ENCODE peak calls at places on chromosomes 3 and 15, in ten cellular contexts. One of them, this sample, is unnamed.

GRCh38 chr15:58407366-58407765 is 24.4 kb upstream of the LIPC start:
- DNase-seq in CD8-positive, alpha-beta T cell: no peak
- DNase-seq in GM12878: no peak
- DNase-seq in HFFc6: no peak
- DNase-seq in sciatic nerve: no peak
- DNase-seq in LoVo: no peak
- DNase-seq in stimulated activated CD4-positive, alpha-beta T cell treated with anti-CD3 and anti-CD28 coated beads, Interleukin-1b, Interleukin-23, amount 100 ng/mL, for 4 hours: no peak
- DNase-seq in activated CD4-positive, alpha-beta T cell treated with anti-CD3 and anti-CD28 coated beads, Interleukin-2, amount 50 U/mL, for 1 hour: no peak
- DNase-seq in prostate gland: no peak
- DNase-seq in heart right ventricle: no peak
- DNase-seq in this sample: no peak

GRCh38 chr15:62165029-62165792 is at the start of gene C2CD4B:
- DNase-seq in CD8-positive, alpha-beta T cell: no peak
- DNase-seq in GM12878: no peak
- DNase-seq in HFFc6: no peak
- DNase-seq in sciatic nerve: no peak
- DNase-seq in LoVo: no peak
- DNase-seq in stimulated activated CD4-positive, alpha-beta T cell treated with anti-CD3 and anti-CD28 coated beads, Interleukin-1b, Interleukin-23, amount 100 ng/mL, for 4 hours: no peak
- DNase-seq in activated CD4-positive, alpha-beta T cell treated with anti-CD3 and anti-CD28 coated beads, Interleukin-2, amount 50 U/mL, for 1 hour: no peak
- DNase-seq in prostate gland: peak
- DNase-seq in heart right ventricle: peak
- DNase-seq in this sample: no peak

GRCh38 chr3:3998140-3998977 is 199.1 kb downstream of the LRRN1 start:
- DNase-seq in CD8-positive, alpha-beta T cell: no peak
- DNase-seq in GM12878: peak
- DNase-seq in HFFc6: no peak
- DNase-seq in sciatic nerve: no peak
- DNase-seq in LoVo: peak
- DNase-seq in stimulated activated CD4-positive, alpha-beta T cell treated with anti-CD3 and anti-CD28 coated beads, Interleukin-1b, Interleukin-23, amount 100 ng/mL, for 4 hours: no peak
- DNase-seq in activated CD4-positive, alpha-beta T cell treated with anti-CD3 and anti-CD28 coated beads, Interleukin-2, amount 50 U/mL, for 1 hour: no peak
- DNase-seq in prostate gland: peak
- DNase-seq in heart right ventricle: no peak
- DNase-seq in this sample: no peak

GRCh38 chr3:173939319-173939718 is 541.8 kb downstream of the NLGN1 start:
- DNase-seq in CD8-positive, alpha-beta T cell: no peak
- DNase-seq in GM12878: no peak
- DNase-seq in HFFc6: no peak
- DNase-seq in sciatic nerve: no peak
- DNase-seq in LoVo: no peak
- DNase-seq in stimulated activated CD4-positive, alpha-beta T cell treated with anti-CD3 and anti-CD28 coated beads, Interleukin-1b, Interleukin-23, amount 100 ng/mL, for 4 hours: no peak
- DNase-seq in activated CD4-positive, alpha-beta T cell treated with anti-CD3 and anti-CD28 coated beads, Interleukin-2, amount 50 U/mL, for 1 hour: no peak
- DNase-seq in prostate gland: no peak
- DNase-seq in heart right ventricle: no peak
- DNase-seq in this sample: no peak

GRCh38 chr3:158936530-158937113 is 134.8 kb downstream of the MFSD1 start:
- DNase-seq in CD8-positive, alpha-beta T cell: no peak
- DNase-seq in GM12878: no peak
- DNase-seq in HFFc6: no peak
- DNase-seq in sciatic nerve: no peak
- DNase-seq in LoVo: no peak
- DNase-seq in stimulated activated CD4-positive, alpha-beta T cell treated with anti-CD3 and anti-CD28 coated beads, Interleukin-1b, Interleukin-23, amount 100 ng/mL, for 4 hours: no peak
- DNase-seq in activated CD4-positive, alpha-beta T cell treated with anti-CD3 and anti-CD28 coated beads, Interleukin-2, amount 50 U/mL, for 1 hour: no peak
- DNase-seq in prostate gland: no peak
- DNase-seq in heart right ventricle: no peak
- DNase-seq in this sample: no peak

GRCh38 chr3:126126811-126127431 is 43.0 kb upstream of the SLC41A3 start:
- DNase-seq in CD8-positive, alpha-beta T cell: no peak
- DNase-seq in GM12878: no peak
- DNase-seq in HFFc6: no peak
- DNase-seq in sciatic nerve: peak
- DNase-seq in LoVo: no peak
- DNase-seq in stimulated activated CD4-positive, alpha-beta T cell treated with anti-CD3 and anti-CD28 coated beads, Interleukin-1b, Interleukin-23, amount 100 ng/mL, for 4 hours: no peak
- DNase-seq in activated CD4-positive, alpha-beta T cell treated with anti-CD3 and anti-CD28 coated beads, Interleukin-2, amount 50 U/mL, for 1 hour: no peak
- DNase-seq in prostate gland: no peak
- DNase-seq in heart right ventricle: peak
- DNase-seq in this sample: no peak

GRCh38 chr15:78438595-78439285 is 724 bp downstream of the IREB2 start:
- DNase-seq in CD8-positive, alpha-beta T cell: no peak
- DNase-seq in GM12878: no peak
- DNase-seq in HFFc6: no peak
- DNase-seq in sciatic nerve: no peak
- DNase-seq in LoVo: peak
- DNase-seq in stimulated activated CD4-positive, alpha-beta T cell treated with anti-CD3 and anti-CD28 coated beads, Interleukin-1b, Interleukin-23, amount 100 ng/mL, for 4 hours: no peak
- DNase-seq in activated CD4-positive, alpha-beta T cell treated with anti-CD3 and anti-CD28 coated beads, Interleukin-2, amount 50 U/mL, for 1 hour: peak
- DNase-seq in prostate gland: peak
- DNase-seq in heart right ventricle: no peak
- DNase-seq in this sample: peak

GRCh38 chr3:149532463-149533180 is 58.1 kb downstream of the TM4SF4 start:
- DNase-seq in CD8-positive, alpha-beta T cell: no peak
- DNase-seq in GM12878: no peak
- DNase-seq in HFFc6: no peak
- DNase-seq in sciatic nerve: no peak
- DNase-seq in LoVo: no peak
- DNase-seq in stimulated activated CD4-positive, alpha-beta T cell treated with anti-CD3 and anti-CD28 coated beads, Interleukin-1b, Interleukin-23, amount 100 ng/mL, for 4 hours: no peak
- DNase-seq in activated CD4-positive, alpha-beta T cell treated with anti-CD3 and anti-CD28 coated beads, Interleukin-2, amount 50 U/mL, for 1 hour: no peak
- DNase-seq in prostate gland: no peak
- DNase-seq in heart right ventricle: no peak
- DNase-seq in this sample: no peak

GRCh38 chr15:63172376-63173115 is 15.3 kb upstream of the RPS27L start:
- DNase-seq in CD8-positive, alpha-beta T cell: no peak
- DNase-seq in GM12878: no peak
- DNase-seq in HFFc6: no peak
- DNase-seq in sciatic nerve: no peak
- DNase-seq in LoVo: no peak
- DNase-seq in stimulated activated CD4-positive, alpha-beta T cell treated with anti-CD3 and anti-CD28 coated beads, Interleukin-1b, Interleukin-23, amount 100 ng/mL, for 4 hours: no peak
- DNase-seq in activated CD4-positive, alpha-beta T cell treated with anti-CD3 and anti-CD28 coated beads, Interleukin-2, amount 50 U/mL, for 1 hour: no peak
- DNase-seq in prostate gland: no peak
- DNase-seq in heart right ventricle: no peak
- DNase-seq in this sample: no peak

GRCh38 chr3:161273589-161274218 is 52.6 kb downstream of the NMD3 start:
- DNase-seq in CD8-positive, alpha-beta T cell: no peak
- DNase-seq in GM12878: no peak
- DNase-seq in HFFc6: no peak
- DNase-seq in sciatic nerve: no peak
- DNase-seq in LoVo: peak
- DNase-seq in stimulated activated CD4-positive, alpha-beta T cell treated with anti-CD3 and anti-CD28 coated beads, Interleukin-1b, Interleukin-23, amount 100 ng/mL, for 4 hours: peak
- DNase-seq in activated CD4-positive, alpha-beta T cell treated with anti-CD3 and anti-CD28 coated beads, Interleukin-2, amount 50 U/mL, for 1 hour: peak
- DNase-seq in prostate gland: peak
- DNase-seq in heart right ventricle: no peak
- DNase-seq in this sample: no peak

GRCh38 chr3:106826861-106827311 is 550.4 kb upstream of the CCDC54 start:
- DNase-seq in CD8-positive, alpha-beta T cell: no peak
- DNase-seq in GM12878: no peak
- DNase-seq in HFFc6: no peak
- DNase-seq in sciatic nerve: no peak
- DNase-seq in LoVo: no peak
- DNase-seq in stimulated activated CD4-positive, alpha-beta T cell treated with anti-CD3 and anti-CD28 coated beads, Interleukin-1b, Interleukin-23, amount 100 ng/mL, for 4 hours: no peak
- DNase-seq in activated CD4-positive, alpha-beta T cell treated with anti-CD3 and anti-CD28 coated beads, Interleukin-2, amount 50 U/mL, for 1 hour: no peak
- DNase-seq in prostate gland: no peak
- DNase-seq in heart right ventricle: no peak
- DNase-seq in this sample: no peak

GRCh38 chr3:47781685-47782537 is at the start of gene SMARCC1:
- DNase-seq in CD8-positive, alpha-beta T cell: peak
- DNase-seq in GM12878: peak
- DNase-seq in HFFc6: peak
- DNase-seq in sciatic nerve: peak
- DNase-seq in LoVo: peak
- DNase-seq in stimulated activated CD4-positive, alpha-beta T cell treated with anti-CD3 and anti-CD28 coated beads, Interleukin-1b, Interleukin-23, amount 100 ng/mL, for 4 hours: peak
- DNase-seq in activated CD4-positive, alpha-beta T cell treated with anti-CD3 and anti-CD28 coated beads, Interleukin-2, amount 50 U/mL, for 1 hour: peak
- DNase-seq in prostate gland: peak
- DNase-seq in heart right ventricle: peak
- DNase-seq in this sample: peak

This sample was measured in hepatic stellate cell.